ENCODE peak calls at places on chromosome X, in eight cellular contexts. W is suprapubic skin, L is A549, A is body of pancreas, T is IMR-90, H is heart left ventricle, Z is lower leg skin, B is Peyer's patch. U is an unnamed sample.

GRCh38 chrX:107691024-107691448 is 62.7 kb downstream of the PRPS1 start:
- DNase-seq in T (no peak), W (peak; percentile 36), B (no peak), Z (no peak), L (no peak), A (no peak), H (no peak), U (no peak)

GRCh38 chrX:119573840-119574393 is 446 bp upstream of the UBE2A start:
- DNase-seq in L (peak; percentile 57), B (no peak), A (no peak), W (no peak), Z (peak; percentile 14), T (peak; percentile 20), H (peak; percentile 38), U (peak; percentile 4)

GRCh38 chrX:24277405-24277804 is 36.5 kb downstream of the SUPT20HL2 start:
- DNase-seq in Z (no peak), W (no peak), A (no peak), T (no peak), H (no peak), B (no peak), L (no peak), U (no peak)

GRCh38 chrX:39653656-39654055 is 444.1 kb downstream of the BCOR start:
- DNase-seq in A (no peak), Z (no peak), H (no peak), T (no peak), B (no peak), L (no peak), W (no peak), U (no peak)

GRCh38 chrX:96650023-96650422 is 34.6 kb upstream of the DIAPH2 start:
- DNase-seq in L (no peak), T (no peak), A (no peak), W (no peak), Z (no peak), H (no peak), B (no peak), U (no peak)

GRCh38 chrX:150546711-150547153 is 21.7 kb upstream of the MTM1 start:
- DNase-seq in A (no peak), W (no peak), T (no peak), Z (no peak), L (no peak), H (no peak), B (no peak), U (no peak)

GRCh38 chrX:97290199-97290598 is 406.5 kb downstream of the RPA4 start:
- DNase-seq in A (no peak), T (no peak), Z (no peak), W (no peak), L (no peak), H (no peak), B (no peak), U (no peak)

GRCh38 chrX:30892591-30892990 is 3.5 kb upstream of the TAB3 start:
- DNase-seq in A (no peak), Z (no peak), B (no peak), W (no peak), T (no peak), L (no peak), H (no peak), U (no peak)

GRCh38 chrX:63330681-63331080 is 20.5 kb downstream of the SPIN4 start:
- DNase-seq in B (no peak), Z (no peak), H (no peak), W (no peak), L (peak; percentile 23), A (no peak), T (no peak), U (no peak)

GRCh38 chrX:9465380-9466114 is 689 bp downstream of the TBL1X start:
- DNase-seq in L (no peak), A (peak; percentile 14), T (no peak), W (no peak), Z (no peak), H (peak; percentile 30), B (peak; percentile 52), U (no peak)

GRCh38 chrX:134010690-134011089 is 25.3 kb upstream of the GPC3 start:
- DNase-seq in B (no peak), Z (no peak), T (no peak), H (no peak), W (no peak), L (no peak), A (no peak), U (no peak)

GRCh38 chrX:112011376-112011775 is 71.2 kb downstream of the TRPC5 start:
- DNase-seq in Z (no peak), T (no peak), B (no peak), H (no peak), L (no peak), W (no peak), A (no peak), U (no peak)

GRCh38 chrX:55450259-55450658 is 1.7 kb upstream of the MAGEH1 start:
- DNase-seq in H (no peak), T (peak; percentile 12), B (no peak), L (peak; percentile 13), W (no peak), Z (no peak), A (peak; percentile 13), U (no peak)

GRCh38 chrX:55452825-55453124 is 848 bp downstream of the MAGEH1 start:
- DNase-seq in A (no peak), H (no peak), Z (no peak), L (no peak), W (no peak), B (no peak), T (no peak), U (no peak)

GRCh38 chrX:55451125-55451524 is 802 bp upstream of the MAGEH1 start:
- DNase-seq in T (no peak), A (no peak), W (no peak), L (no peak), Z (no peak), B (no peak), H (no peak), U (no peak)

GRCh38 chrX:55451626-55451989 is 319 bp upstream of the MAGEH1 start:
- DNase-seq in L (no peak), W (no peak), A (no peak), T (no peak), Z (no peak), H (no peak), B (no peak), U (no peak)

DNA sequence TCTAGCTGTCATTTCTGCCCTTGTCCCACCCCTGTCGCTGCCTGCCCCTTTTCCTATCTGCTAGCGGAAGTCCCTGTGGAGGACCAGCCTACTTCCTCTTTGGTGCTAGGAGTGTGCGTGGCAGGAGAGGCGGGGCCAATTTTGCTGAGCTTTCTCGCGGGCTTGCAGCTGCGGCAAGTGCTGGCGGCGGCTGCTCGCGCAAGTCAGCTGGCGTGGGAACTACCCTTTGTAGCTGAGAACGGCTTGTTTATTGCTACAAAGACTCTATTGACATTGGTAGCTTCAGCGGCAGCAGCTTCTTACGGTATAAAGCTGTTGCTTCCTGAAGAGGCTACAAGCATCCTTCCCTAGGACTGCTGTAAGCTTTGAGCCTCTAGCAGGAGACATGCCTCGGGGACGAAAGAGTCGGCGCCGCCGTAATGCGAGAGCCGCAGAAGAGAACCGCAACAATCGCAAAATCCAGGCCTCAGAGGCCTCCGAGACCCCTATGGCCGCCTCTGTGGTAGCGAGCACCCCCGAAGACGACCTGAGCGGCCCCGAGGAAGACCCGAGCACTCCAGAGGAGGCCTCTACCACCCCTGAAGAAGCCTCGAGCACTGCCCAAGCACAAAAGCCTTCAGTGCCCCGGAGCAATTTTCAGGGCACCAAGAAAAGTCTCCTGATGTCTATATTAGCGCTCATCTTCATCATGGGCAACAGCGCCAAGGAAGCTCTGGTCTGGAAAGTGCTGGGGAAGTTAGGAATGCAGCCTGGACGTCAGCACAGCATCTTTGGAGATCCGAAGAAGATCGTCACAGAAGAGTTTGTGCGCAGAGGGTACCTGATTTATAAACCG is at the start of gene MAGEH1:
- DNase-seq in H (peak; percentile 88), T (peak; percentile 79), A (peak; percentile 76), B (peak; percentile 91), W (peak; percentile 83), L (peak; percentile 67), Z (peak; percentile 72), U (peak; percentile 17)
- TF ChIP-seq POLR2A in H (no peak), T (peak; percentile 65), A (peak; percentile 24), B (peak; percentile 21), W (no peak), L (peak; percentile 50), Z (no peak), U (peak; percentile 40)

DNA sequence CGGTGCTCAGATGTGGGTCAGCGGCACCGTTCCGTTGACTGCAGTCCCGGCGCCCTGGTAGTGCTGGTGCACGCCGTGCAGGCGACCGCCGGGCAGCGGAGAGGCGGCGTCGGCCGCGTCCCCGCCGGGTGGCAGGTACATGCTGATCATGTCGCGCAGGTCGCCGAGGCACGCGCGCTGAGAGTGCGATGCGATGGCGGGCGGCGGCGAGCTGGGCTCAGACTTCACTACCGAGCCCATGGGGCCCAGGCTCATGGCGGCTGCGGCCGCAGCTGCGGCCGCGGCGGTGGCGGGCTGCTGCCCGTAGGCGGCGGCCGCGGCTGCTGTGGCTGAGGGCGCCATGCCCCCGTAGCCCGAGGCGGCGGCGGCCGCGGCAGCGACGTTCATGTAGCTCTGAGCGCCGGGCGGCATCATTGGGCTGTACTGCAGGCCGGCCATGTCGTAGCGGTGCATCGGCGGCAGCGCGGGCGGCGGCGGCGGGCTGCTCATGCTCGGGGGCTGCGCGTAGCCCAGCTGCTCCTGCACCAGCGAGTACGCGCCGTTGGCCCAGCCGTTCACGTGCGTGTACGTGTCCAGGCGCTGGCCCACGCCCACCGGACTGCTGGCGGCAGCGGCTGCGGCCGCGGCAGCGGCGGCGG is 1.0 kb downstream of the SOX3 start:
- DNase-seq in A (peak; percentile 12), L (no peak), B (no peak), H (no peak), T (peak; percentile 7), Z (no peak), W (no peak), U (no peak)
- H3K4me3 ChIP-seq in A (no peak overlapping the region), L (peak overlapping the region; percentile 37), B (peak overlapping the region; percentile 39), H (peak overlapping the region; percentile 38), T (peak overlapping the region; percentile 39), Z (no peak overlapping the region), W (peak overlapping the region; percentile 48), U (peak overlapping the region; percentile 50)

GRCh38 chrX:132217203-132218073 is 1.8 kb downstream of the RAP2C start:
- DNase-seq in L (peak; percentile 87), T (peak; percentile 75), B (peak; percentile 89), Z (peak; percentile 68), W (peak; percentile 78), H (peak; percentile 57), A (peak; percentile 48), U (peak; percentile 41)
- TF ChIP-seq POLR2A in L (peak; percentile 51), T (no peak), B (no peak), Z (no peak), W (no peak), H (no peak), A (no peak), U (no peak)

GRCh38 chrX:135112743-135113142 is 7.6 kb downstream of the ETDB start:
- DNase-seq in Z (no peak), B (no peak), A (no peak), T (no peak), H (no peak), W (no peak), L (no peak), U (no peak)

GRCh38 chrX:135112096-135112729 is 8.1 kb downstream of the ETDB start:
- DNase-seq in B (peak; percentile 59), H (no peak), W (no peak), Z (no peak), A (peak; percentile 28), L (peak; percentile 31), T (peak; percentile 31), U (no peak)

DNA sequence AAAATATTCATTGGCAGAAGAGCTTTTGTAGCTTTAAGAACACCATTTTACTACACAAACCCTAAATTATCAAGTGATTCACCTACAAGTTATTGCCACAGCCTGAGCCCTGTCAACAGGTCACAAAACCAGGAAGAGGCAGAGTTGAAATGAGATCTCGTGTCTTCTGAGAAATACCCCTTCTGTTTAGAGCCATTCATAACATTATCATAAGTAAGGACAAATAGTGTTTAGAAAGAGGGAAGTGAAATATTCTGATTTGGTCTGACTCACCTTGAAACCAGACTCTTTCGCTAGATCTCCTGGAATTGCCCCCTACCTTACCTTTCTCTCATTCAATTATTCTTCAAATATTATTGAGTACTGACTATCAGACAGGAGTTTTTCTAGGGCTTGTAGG is 5.9 kb downstream of the ETDB start:
- DNase-seq in L (no peak), Z (no peak), B (no peak), T (no peak), A (no peak), H (no peak), W (no peak), U (no peak)
- H3K4me3 ChIP-seq in L (no peak overlapping the region), Z (no peak overlapping the region), B (no peak overlapping the region), T (no peak overlapping the region), A (no peak overlapping the region), H (no peak overlapping the region), W (no peak overlapping the region), U (no peak overlapping the region)